ENCODE peak calls at places on chromosomes 11 and 22, in nine cellular contexts. U is GM12878, K is tibial nerve, X is IMR-90, M is right lobe of liver, T is adrenal gland, N is lower leg skin, E is HepG2, V is heart left ventricle. O is an unnamed sample.

GRCh38 chr11:1112351-1113191 is 37.9 kb downstream of the MUC2 start:
- DNase-seq in U (no peak), K (peak), X (no peak), M (peak), T (no peak), N (no peak), E (no peak), V (peak), O (no peak)

GRCh38 chr11:128039140-128040021 is 548.0 kb downstream of the ETS1 start:
- DNase-seq in U (no peak), K (no peak), X (peak), M (no peak), T (peak), N (peak), E (no peak), V (peak), O (peak)

GRCh38 chr22:22035203-22035602 is 52.6 kb upstream of the TOP3B start:
- DNase-seq in U (no peak), K (no peak), X (no peak), M (no peak), T (no peak), N (no peak), E (no peak), V (no peak), O (no peak)

GRCh38 chr11:134030853-134031252 is 38.0 kb upstream of the JAM3 start:
- DNase-seq in U (no peak), K (no peak), X (no peak), M (no peak), T (no peak), N (no peak), E (no peak), V (no peak), O (no peak)

GRCh38 chr11:9972917-9973504 is 309.1 kb downstream of the SWAP70 start:
- DNase-seq in U (no peak), K (no peak), X (peak), M (no peak), T (no peak), N (no peak), E (peak), V (no peak), O (no peak)

GRCh38 chr11:95067828-95068244 is 1.1 kb downstream of the SRSF8 start:
- DNase-seq in U (no peak), K (no peak), X (no peak), M (no peak), T (no peak), N (peak), E (no peak), V (peak), O (no peak)

GRCh38 chr22:43826142-43827093 is 14.3 kb upstream of the EFCAB6 start:
- DNase-seq in U (no peak), K (no peak), X (peak), M (peak), T (peak), N (peak), E (no peak), V (peak), O (peak)

GRCh38 chr11:36945384-36945783 is 347.3 kb upstream of the RAG2 start:
- DNase-seq in U (no peak), K (no peak), X (peak), M (no peak), T (no peak), N (no peak), E (no peak), V (no peak), O (no peak)

DNA sequence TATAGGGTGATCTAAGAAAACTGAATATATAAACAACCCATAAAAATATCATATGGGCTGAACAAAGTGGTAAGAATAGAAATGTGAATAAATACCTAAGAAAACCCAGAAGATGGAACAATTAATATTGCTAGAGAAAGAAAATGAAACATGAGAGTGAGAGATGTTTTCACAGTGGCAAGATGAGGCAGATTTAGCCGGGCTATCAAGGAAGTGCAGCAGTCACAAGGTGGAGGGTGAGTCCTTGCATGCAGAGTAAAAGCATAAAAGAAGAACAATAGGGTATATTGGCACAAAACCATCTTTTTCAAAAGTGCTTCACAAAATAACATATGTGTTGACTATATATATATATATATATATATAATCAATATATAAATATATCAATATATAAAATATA is 49.6 kb downstream of the NOX4 start:
- DNase-seq in U (no peak), K (no peak), X (no peak), M (no peak), T (no peak), N (no peak), E (no peak), V (no peak), O (no peak)
- TF ChIP-seq POLR2A in U (no peak), K (no peak), X (no peak), M (no peak), T (no peak), N (no peak), E (no peak), V (no peak), O (no peak)

GRCh38 chr22:32801436-32802290 is at the start of gene TIMP3:
- DNase-seq in U (no peak), K (peak), X (peak), M (peak), T (peak), N (peak), E (no peak), V (peak), O (no peak)
- TF ChIP-seq POLR2A in U (peak), K (peak), X (peak), M (peak), T (peak), N (peak), E (peak), V (peak), O (peak)

DNA sequence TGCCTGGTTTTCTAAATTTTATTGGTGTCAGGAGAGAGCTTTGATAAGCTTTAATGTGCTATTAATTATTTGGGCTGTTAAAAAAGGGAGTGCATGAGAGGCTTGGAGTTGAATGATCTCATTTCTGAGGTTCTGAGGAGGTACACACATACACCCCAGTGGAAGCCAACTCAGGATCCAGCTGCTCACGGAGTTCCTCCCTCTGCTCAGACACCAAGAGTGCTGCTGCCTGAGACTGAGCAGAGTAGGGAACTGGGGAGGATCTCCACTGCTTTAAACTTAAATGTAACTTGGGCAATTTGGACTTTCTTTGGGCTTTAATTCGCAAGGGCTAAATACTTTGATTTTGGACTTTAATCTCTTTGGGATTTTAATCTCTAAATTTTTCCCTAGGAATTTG is 414.4 kb upstream of the CADM1 start:
- DNase-seq in U (no peak), K (no peak), X (no peak), M (no peak), T (no peak), N (no peak), E (no peak), V (no peak), O (no peak)
- TF ChIP-seq POLR2A in U (no peak), K (no peak), X (no peak), M (no peak), T (no peak), N (no peak), E (no peak), V (no peak), O (no peak)

GRCh38 chr11:110968348-110969062 is 256.3 kb upstream of the ARHGAP20 start:
- DNase-seq in U (no peak), K (no peak), X (peak), M (no peak), T (no peak), N (no peak), E (no peak), V (no peak), O (no peak)

GRCh38 chr11:110971110-110971509 is 258.9 kb upstream of the ARHGAP20 start:
- DNase-seq in U (no peak), K (no peak), X (peak), M (no peak), T (no peak), N (no peak), E (no peak), V (no peak), O (no peak)

GRCh38 chr11:110960167-110960566 is 247.9 kb upstream of the ARHGAP20 start:
- DNase-seq in U (no peak), K (no peak), X (no peak), M (no peak), T (no peak), N (no peak), E (peak), V (no peak), O (no peak)

GRCh38 chr11:110962907-110963306 is 250.7 kb upstream of the ARHGAP20 start:
- DNase-seq in U (no peak), K (no peak), X (peak), M (no peak), T (no peak), N (no peak), E (no peak), V (no peak), O (no peak)

GRCh38 chr11:110966131-110966530 is 253.9 kb upstream of the ARHGAP20 start:
- DNase-seq in U (no peak), K (no peak), X (no peak), M (no peak), T (no peak), N (no peak), E (no peak), V (peak), O (no peak)
- TF ChIP-seq POLR2A in U (no peak), K (no peak), X (no peak), M (no peak), T (no peak), N (no peak), E (no peak), V (no peak), O (no peak)

O was measured in H54.